ENCODE peak calls at places on chromosomes 7 and 10, in eight cellular contexts. P is erythroblast; T is K562; M is GM20000; S is activated CD4-positive, alpha-beta T cell treated with anti-CD3 and anti-CD28 coated beads for 48 hours; R is KBM-7; N is GM13977; G is NCI-H1417. J is an unnamed sample.

GRCh38 chr7:123499211-123499968 is 35.0 kb downstream of the IQUB start:
- DNase-seq in P (no peak), T (no peak), M (no peak), S (no peak), R (no peak), N (no peak), G (no peak), J (no peak)

GRCh38 chr7:41238851-41239331 is 464.0 kb downstream of the INHBA start:
- DNase-seq in P (no peak), T (no peak), M (no peak), S (no peak), R (no peak), N (no peak), G (no peak), J (no peak)

GRCh38 chr7:82699773-82700186 is 256.2 kb upstream of the CACNA2D1 start:
- DNase-seq in P (no peak), T (no peak), M (no peak), S (no peak), R (no peak), N (no peak), G (no peak), J (no peak)

GRCh38 chr7:76394962-76395361 is 14.5 kb downstream of the SSC4D start:
- DNase-seq in P (no peak), T (no peak), M (no peak), S (no peak), R (no peak), N (no peak), G (no peak), J (no peak)

GRCh38 chr10:107733328-107733727 is 568.8 kb upstream of the SORCS1 start:
- DNase-seq in P (no peak), T (no peak), M (no peak), S (no peak), R (no peak), N (no peak), G (no peak), J (no peak)

GRCh38 chr7:32761451-32762320 is 129.9 kb downstream of the KBTBD2 start:
- DNase-seq in P (peak; percentile 29), T (no peak), M (no peak), S (no peak), R (no peak), N (no peak), G (no peak), J (no peak)

GRCh38 chr10:24503627-24504320 is 219.9 kb downstream of the ARHGAP21 start:
- DNase-seq in P (peak; percentile 66), T (peak; percentile 66), M (peak; percentile 42), S (peak; percentile 56), R (peak; percentile 68), N (peak; percentile 52), G (peak; percentile 49), J (peak; percentile 74)

GRCh38 chr10:126225672-126226007 is 162.6 kb downstream of the ADAM12 start:
- DNase-seq in P (no peak), T (no peak), M (no peak), S (no peak), R (no peak), N (no peak), G (no peak), J (no peak)

GRCh38 chr7:129777993-129778769 is 166.7 kb downstream of the NRF1 start:
- DNase-seq in P (peak; percentile 34), T (no peak), M (no peak), S (no peak), R (no peak), N (no peak), G (no peak), J (no peak)

GRCh38 chr10:3445688-3446087 is 273.1 kb upstream of the PITRM1 start:
- DNase-seq in P (no peak), T (no peak), M (no peak), S (no peak), R (no peak), N (no peak), G (no peak), J (no peak)

GRCh38 chr10:35545079-35545657 is 60.0 kb upstream of the GJD4 start:
- DNase-seq in P (no peak), T (no peak), M (no peak), S (no peak), R (no peak), N (no peak), G (no peak), J (no peak)

GRCh38 chr10:64091889-64092288 is 570.7 kb downstream of the REEP3 start:
- DNase-seq in P (no peak), T (peak; percentile 11), M (no peak), S (no peak), R (peak; percentile 3), N (no peak), G (peak; percentile 18), J (peak; percentile 4)

GRCh38 chr7:28041508-28042314 is 138.9 kb downstream of the JAZF1 start:
- DNase-seq in P (no peak), T (no peak), M (no peak), S (peak; percentile 24), R (no peak), N (no peak), G (no peak), J (no peak)

GRCh38 chr7:98681496-98681895 is 64.4 kb downstream of the NPTX2 start:
- DNase-seq in P (no peak), T (no peak), M (no peak), S (no peak), R (no peak), N (no peak), G (peak; percentile 74), J (no peak)

J was measured in NAMALWA.